ENCODE peak calls at places on chromosomes 6 and 20, in six cellular contexts. N is small intestine; G is ovary; K is iPS DF 6.9; Q is left cardiac atrium; P is stimulated activated CD8-positive, alpha-beta memory T cell treated with anti-CD3 and anti-CD28 coated beads, Interleukin-7, amount 100 ng/mL, for 1 hour. S is an unnamed sample.

GRCh38 chr6:105688573-105688972 is 285.7 kb upstream of the PREP start:
- DNase-seq in N (no peak), G (no peak), K (no peak), Q (no peak), P (no peak), S (no peak)

GRCh38 chr6:52522655-52523054 is 54.2 kb downstream of the TRAM2 start:
- DNase-seq in N (no peak), G (no peak), K (no peak), Q (no peak), P (no peak), S (no peak)

GRCh38 chr6:14321992-14322772 is 204.6 kb downstream of the CD83 start:
- DNase-seq in N (peak; percentile 44), G (no peak), K (no peak), Q (no peak), P (no peak), S (peak; percentile 19)

GRCh38 chr20:32761831-32762753 is at the start of gene DNMT3B:
- DNase-seq in N (peak; percentile 44), G (peak; percentile 81), K (no peak), Q (peak; percentile 83), P (peak; percentile 52), S (peak; percentile 91)

GRCh38 chr20:50967621-50968020 is 9.0 kb downstream of the MOCS3 start:
- DNase-seq in N (no peak), G (no peak), K (no peak), Q (no peak), P (no peak), S (no peak)

GRCh38 chr6:138999949-139000725 is 12.1 kb upstream of the REPS1 start:
- DNase-seq in N (no peak), G (no peak), K (no peak), Q (no peak), P (no peak), S (no peak)

GRCh38 chr6:42978487-42978792 is 541 bp downstream of the PEX6 start:
- DNase-seq in N (peak; percentile 47), G (peak; percentile 36), K (no peak), Q (no peak), P (no peak), S (peak; percentile 62)

GRCh38 chr6:75409928-75410327 is 83.7 kb downstream of the FILIP1 start:
- DNase-seq in N (no peak), G (no peak), K (no peak), Q (no peak), P (no peak), S (no peak)

GRCh38 chr6:158879180-158879579 is 60.0 kb upstream of the EZR start:
- DNase-seq in N (no peak), G (no peak), K (no peak), Q (no peak), P (no peak), S (peak; percentile 40)

GRCh38 chr6:158739673-158740072 is 79.5 kb downstream of the EZR start:
- DNase-seq in N (no peak), G (no peak), K (no peak), Q (no peak), P (no peak), S (no peak)

GRCh38 chr6:16769986-16770376 is 8.7 kb upstream of the ATXN1 start:
- DNase-seq in N (no peak), G (no peak), K (no peak), Q (no peak), P (no peak), S (no peak)

GRCh38 chr6:139256087-139256486 is 35.7 kb downstream of the TXLNB start:
- DNase-seq in N (no peak), G (no peak), K (no peak), Q (no peak), P (no peak), S (no peak)

GRCh38 chr6:5124526-5124925 is 39.4 kb downstream of the PPP1R3G start:
- DNase-seq in N (no peak), G (no peak), K (no peak), Q (no peak), P (no peak), S (no peak)

GRCh38 chr6:142945446-142946180 is 637 bp upstream of the HIVEP2 start:
- DNase-seq in N (peak; percentile 57), G (peak; percentile 84), K (no peak), Q (no peak), P (peak; percentile 26), S (peak; percentile 79)

GRCh38 chr6:100202417-100203194 is 208.6 kb upstream of the MCHR2 start:
- DNase-seq in N (no peak), G (no peak), K (no peak), Q (peak; percentile 27), P (no peak), S (peak; percentile 45)

GRCh38 chr20:10659651-10660601 is 13.9 kb downstream of the JAG1 start:
- DNase-seq in N (no peak), G (no peak), K (no peak), Q (no peak), P (no peak), S (peak; percentile 48)

GRCh38 chr6:143549630-143550268 is 38.2 kb upstream of the FUCA2 start:
- DNase-seq in N (no peak), G (no peak), K (no peak), Q (no peak), P (no peak), S (peak; percentile 58)

GRCh38 chr6:64459411-64459810 is 823.8 kb downstream of the PHF3 start:
- DNase-seq in N (no peak), G (no peak), K (no peak), Q (no peak), P (no peak), S (no peak)

GRCh38 chr6:166950443-166950821 is 5.9 kb downstream of the RNASET2 start:
- DNase-seq in N (peak; percentile 14), G (no peak), K (no peak), Q (no peak), P (no peak), S (no peak)

GRCh38 chr20:53069121-53069520 is 97.0 kb downstream of the TSHZ2 start:
- DNase-seq in N (no peak), G (no peak), K (no peak), Q (no peak), P (no peak), S (no peak)

GRCh38 chr6:106974999-106975698 is 620 bp upstream of the CD24 start:
- DNase-seq in N (peak; percentile 47), G (no peak), K (no peak), Q (peak; percentile 26), P (no peak), S (peak; percentile 80)

GRCh38 chr6:147507162-147508072 is 1.1 kb upstream of the SAMD5 start:
- DNase-seq in N (peak; percentile 20), G (peak; percentile 19), K (no peak), Q (peak; percentile 25), P (no peak), S (peak; percentile 34)

GRCh38 chr6:34697544-34697836 is 923 bp upstream of the ILRUN start:
- DNase-seq in N (no peak), G (no peak), K (no peak), Q (no peak), P (no peak), S (no peak)

GRCh38 chr20:49281913-49282467 is 4.1 kb upstream of the ZNFX1 start:
- DNase-seq in N (no peak), G (no peak), K (no peak), Q (no peak), P (no peak), S (no peak)

GRCh38 chr20:22566876-22567658 is 17.3 kb downstream of the FOXA2 start:
- DNase-seq in N (no peak), G (no peak), K (no peak), Q (no peak), P (no peak), S (no peak)

GRCh38 chr6:108621117-108621516 is 60.4 kb downstream of the FOXO3 start:
- DNase-seq in N (no peak), G (no peak), K (no peak), Q (peak; percentile 47), P (no peak), S (no peak)

GRCh38 chr6:25472314-25472713 is 179.7 kb upstream of the SCGN start:
- DNase-seq in N (no peak), G (no peak), K (no peak), Q (no peak), P (no peak), S (no peak)

GRCh38 chr6:44967481-44967880 is 360.6 kb upstream of the RUNX2 start:
- DNase-seq in N (no peak), G (no peak), K (no peak), Q (no peak), P (no peak), S (no peak)

GRCh38 chr6:151391021-151391470 is 313 bp downstream of the ZBTB2 start:
- DNase-seq in N (peak; percentile 60), G (peak; percentile 89), K (no peak), Q (peak; percentile 84), P (peak; percentile 66), S (peak; percentile 88)

GRCh38 chr20:50588034-50588736 is 78.0 kb downstream of the PTPN1 start:
- DNase-seq in N (peak; percentile 55), G (peak; percentile 79), K (no peak), Q (peak; percentile 71), P (peak; percentile 56), S (peak; percentile 83)

GRCh38 chr6:118914598-118914997 is 20.4 kb downstream of the MCM9 start:
- DNase-seq in N (no peak), G (no peak), K (no peak), Q (no peak), P (no peak), S (no peak)

GRCh38 chr6:109595998-109596397 is 95.0 kb downstream of the AK9 start:
- DNase-seq in N (no peak), G (no peak), K (no peak), Q (no peak), P (no peak), S (peak; percentile 31)

GRCh38 chr6:46507426-46507825 is 16.2 kb upstream of the RCAN2 start:
- DNase-seq in N (peak; percentile 49), G (no peak), K (no peak), Q (no peak), P (no peak), S (no peak)

S was measured in hepatocyte.